ENCODE peak calls at places on chromosomes 6 and 20, in five cellular contexts. One of them, this sample, is unnamed.
A peak's percentile ranks its signal among the peaks of the same experiment; 100 is the strongest.

GRCh38 chr6:160431231-160431630 is 83.1 kb downstream of the SLC22A3 start:
- DNase-seq in stimulated activated CD4-positive, alpha-beta T cell treated with anti-CD3 and anti-CD28 coated beads, Interleukin-15, amount 100 ng/mL, for 24 hours: no peak
- DNase-seq in globus pallidus: peak; percentile 23
- DNase-seq in HEK293T: no peak
- DNase-seq in Daoy: no peak
- DNase-seq in this sample: no peak

GRCh38 chr6:169861431-169862045 is 110.1 kb downstream of the ERMARD start:
- DNase-seq in Daoy: no peak
- DNase-seq in HEK293T: no peak
- DNase-seq in globus pallidus: no peak
- DNase-seq in stimulated activated CD4-positive, alpha-beta T cell treated with anti-CD3 and anti-CD28 coated beads, Interleukin-15, amount 100 ng/mL, for 24 hours: no peak
- DNase-seq in this sample: peak; percentile 39

GRCh38 chr20:57464642-57465211 is 60.2 kb downstream of the CTCFL start:
- DNase-seq in globus pallidus: no peak
- DNase-seq in stimulated activated CD4-positive, alpha-beta T cell treated with anti-CD3 and anti-CD28 coated beads, Interleukin-15, amount 100 ng/mL, for 24 hours: no peak
- DNase-seq in Daoy: peak; percentile 18
- DNase-seq in HEK293T: peak; percentile 53
- DNase-seq in this sample: no peak

GRCh38 chr6:31581511-31582229 is 554 bp downstream of the LTB start:
- DNase-seq in HEK293T: no peak
- DNase-seq in Daoy: no peak
- DNase-seq in stimulated activated CD4-positive, alpha-beta T cell treated with anti-CD3 and anti-CD28 coated beads, Interleukin-15, amount 100 ng/mL, for 24 hours: peak; percentile 55
- DNase-seq in globus pallidus: no peak
- DNase-seq in this sample: peak; percentile 45

GRCh38 chr6:122733259-122733658 is 46.3 kb upstream of the FABP7 start:
- DNase-seq in HEK293T: no peak
- DNase-seq in Daoy: no peak
- DNase-seq in stimulated activated CD4-positive, alpha-beta T cell treated with anti-CD3 and anti-CD28 coated beads, Interleukin-15, amount 100 ng/mL, for 24 hours: no peak
- DNase-seq in globus pallidus: no peak
- DNase-seq in this sample: no peak

GRCh38 chr6:109896333-109896732 is 81.8 kb upstream of the GPR6 start:
- DNase-seq in Daoy: no peak
- DNase-seq in globus pallidus: no peak
- DNase-seq in HEK293T: no peak
- DNase-seq in stimulated activated CD4-positive, alpha-beta T cell treated with anti-CD3 and anti-CD28 coated beads, Interleukin-15, amount 100 ng/mL, for 24 hours: no peak
- DNase-seq in this sample: no peak

GRCh38 chr6:11535801-11536230 is 1.7 kb upstream of the TMEM170B start:
- DNase-seq in Daoy: peak; percentile 39
- DNase-seq in globus pallidus: no peak
- DNase-seq in stimulated activated CD4-positive, alpha-beta T cell treated with anti-CD3 and anti-CD28 coated beads, Interleukin-15, amount 100 ng/mL, for 24 hours: peak; percentile 4
- DNase-seq in HEK293T: no peak
- DNase-seq in this sample: no peak

GRCh38 chr20:10680571-10680970 is 6.8 kb upstream of the JAG1 start:
- DNase-seq in Daoy: no peak
- DNase-seq in stimulated activated CD4-positive, alpha-beta T cell treated with anti-CD3 and anti-CD28 coated beads, Interleukin-15, amount 100 ng/mL, for 24 hours: no peak
- DNase-seq in globus pallidus: no peak
- DNase-seq in HEK293T: no peak
- DNase-seq in this sample: no peak

GRCh38 chr20:57404419-57405072 is 13.3 kb downstream of the RBM38 start:
- DNase-seq in Daoy: no peak
- DNase-seq in stimulated activated CD4-positive, alpha-beta T cell treated with anti-CD3 and anti-CD28 coated beads, Interleukin-15, amount 100 ng/mL, for 24 hours: no peak
- DNase-seq in HEK293T: no peak
- DNase-seq in globus pallidus: no peak
- DNase-seq in this sample: no peak

GRCh38 chr6:63663147-63663877 is 27.7 kb downstream of the PHF3 start:
- DNase-seq in globus pallidus: no peak
- DNase-seq in HEK293T: no peak
- DNase-seq in Daoy: peak; percentile 66
- DNase-seq in stimulated activated CD4-positive, alpha-beta T cell treated with anti-CD3 and anti-CD28 coated beads, Interleukin-15, amount 100 ng/mL, for 24 hours: no peak
- DNase-seq in this sample: no peak

GRCh38 chr6:83873869-83874268 is 14.4 kb downstream of the CYB5R4 start:
- DNase-seq in stimulated activated CD4-positive, alpha-beta T cell treated with anti-CD3 and anti-CD28 coated beads, Interleukin-15, amount 100 ng/mL, for 24 hours: no peak
- DNase-seq in globus pallidus: no peak
- DNase-seq in Daoy: no peak
- DNase-seq in HEK293T: no peak
- DNase-seq in this sample: no peak

GRCh38 chr6:37827603-37828265 is 8.2 kb downstream of the ZFAND3 start:
- DNase-seq in globus pallidus: no peak
- DNase-seq in HEK293T: no peak
- DNase-seq in stimulated activated CD4-positive, alpha-beta T cell treated with anti-CD3 and anti-CD28 coated beads, Interleukin-15, amount 100 ng/mL, for 24 hours: no peak
- DNase-seq in Daoy: no peak
- DNase-seq in this sample: peak; percentile 55

GRCh38 chr6:12484519-12484918 is 194.4 kb downstream of the EDN1 start:
- DNase-seq in HEK293T: no peak
- DNase-seq in globus pallidus: no peak
- DNase-seq in stimulated activated CD4-positive, alpha-beta T cell treated with anti-CD3 and anti-CD28 coated beads, Interleukin-15, amount 100 ng/mL, for 24 hours: no peak
- DNase-seq in Daoy: no peak
- DNase-seq in this sample: no peak

GRCh38 chr20:50129662-50130345 is 16.9 kb upstream of the UBE2V1 start:
- DNase-seq in stimulated activated CD4-positive, alpha-beta T cell treated with anti-CD3 and anti-CD28 coated beads, Interleukin-15, amount 100 ng/mL, for 24 hours: no peak
- DNase-seq in HEK293T: peak; percentile 46
- DNase-seq in Daoy: no peak
- DNase-seq in globus pallidus: no peak
- DNase-seq in this sample: peak; percentile 51

GRCh38 chr6:13695217-13695616 is 16.4 kb downstream of the RANBP9 start:
- DNase-seq in HEK293T: no peak
- DNase-seq in globus pallidus: no peak
- DNase-seq in stimulated activated CD4-positive, alpha-beta T cell treated with anti-CD3 and anti-CD28 coated beads, Interleukin-15, amount 100 ng/mL, for 24 hours: no peak
- DNase-seq in Daoy: no peak
- DNase-seq in this sample: no peak

GRCh38 chr6:133854633-133855598 is 34.0 kb upstream of the TCF21 start:
- DNase-seq in Daoy: peak; percentile 21
- DNase-seq in globus pallidus: no peak
- DNase-seq in stimulated activated CD4-positive, alpha-beta T cell treated with anti-CD3 and anti-CD28 coated beads, Interleukin-15, amount 100 ng/mL, for 24 hours: peak; percentile 15
- DNase-seq in HEK293T: no peak
- DNase-seq in this sample: peak; percentile 24

GRCh38 chr20:47208534-47209174 is 147.8 kb downstream of the ZMYND8 start:
- DNase-seq in HEK293T: no peak
- DNase-seq in stimulated activated CD4-positive, alpha-beta T cell treated with anti-CD3 and anti-CD28 coated beads, Interleukin-15, amount 100 ng/mL, for 24 hours: no peak
- DNase-seq in Daoy: no peak
- DNase-seq in globus pallidus: no peak
- DNase-seq in this sample: no peak

GRCh38 chr20:61814244-61814643 is 251.4 kb downstream of the TAF4 start:
- DNase-seq in globus pallidus: no peak
- DNase-seq in Daoy: no peak
- DNase-seq in HEK293T: no peak
- DNase-seq in stimulated activated CD4-positive, alpha-beta T cell treated with anti-CD3 and anti-CD28 coated beads, Interleukin-15, amount 100 ng/mL, for 24 hours: no peak
- DNase-seq in this sample: no peak

GRCh38 chr20:48287552-48288170 is 502.4 kb upstream of the SULF2 start:
- DNase-seq in HEK293T: no peak
- DNase-seq in Daoy: no peak
- DNase-seq in globus pallidus: no peak
- DNase-seq in stimulated activated CD4-positive, alpha-beta T cell treated with anti-CD3 and anti-CD28 coated beads, Interleukin-15, amount 100 ng/mL, for 24 hours: no peak
- DNase-seq in this sample: no peak

GRCh38 chr20:50580016-50580747 is 70.0 kb downstream of the PTPN1 start:
- DNase-seq in HEK293T: peak; percentile 80
- DNase-seq in stimulated activated CD4-positive, alpha-beta T cell treated with anti-CD3 and anti-CD28 coated beads, Interleukin-15, amount 100 ng/mL, for 24 hours: peak; percentile 63
- DNase-seq in globus pallidus: peak; percentile 35
- DNase-seq in Daoy: peak; percentile 63
- DNase-seq in this sample: peak; percentile 92

GRCh38 chr20:45101333-45101850 is 465 bp upstream of the KCNS1 start:
- DNase-seq in Daoy: no peak
- DNase-seq in HEK293T: no peak
- DNase-seq in stimulated activated CD4-positive, alpha-beta T cell treated with anti-CD3 and anti-CD28 coated beads, Interleukin-15, amount 100 ng/mL, for 24 hours: no peak
- DNase-seq in globus pallidus: no peak
- DNase-seq in this sample: no peak

GRCh38 chr20:34262488-34263288 is 21.5 kb downstream of the ASIP start:
- DNase-seq in HEK293T: no peak
- DNase-seq in Daoy: peak; percentile 21
- DNase-seq in stimulated activated CD4-positive, alpha-beta T cell treated with anti-CD3 and anti-CD28 coated beads, Interleukin-15, amount 100 ng/mL, for 24 hours: no peak
- DNase-seq in globus pallidus: no peak
- DNase-seq in this sample: no peak

This sample was measured in SK-N-SH.